ENCODE peak calls at places on chromosomes 3 and 15, in five cellular contexts. I is lower lobe of right lung, Q is cerebellar cortex, T is cardiac fibroblast, C is sigmoid colon. L is an unnamed sample.

GRCh38 chr3:16326724-16327349 is 61.8 kb downstream of the OXNAD1 start:
- DNase-seq in T (no peak), C (no peak), I (no peak), Q (no peak), L (no peak)

GRCh38 chr15:80242802-80243201 is 9.2 kb downstream of the CTXND1 start:
- DNase-seq in C (no peak), Q (no peak), T (no peak), I (no peak), L (no peak)

GRCh38 chr3:160557571-160557970 is 7.8 kb downstream of the KPNA4 start:
- DNase-seq in C (no peak), T (no peak), I (no peak), Q (no peak), L (no peak)

GRCh38 chr3:129890125-129890524 is 3.4 kb downstream of the TMCC1 start:
- DNase-seq in T (no peak), I (no peak), C (no peak), Q (no peak), L (peak; percentile 57)

GRCh38 chr3:81105761-81106160 is 655.7 kb downstream of the GBE1 start:
- DNase-seq in I (no peak), Q (no peak), T (peak; percentile 52), C (no peak), L (no peak)

GRCh38 chr3:141795719-141796435 is 32.7 kb downstream of the GRK7 start:
- DNase-seq in Q (no peak), T (peak; percentile 36), I (peak; percentile 86), C (peak; percentile 86), L (peak; percentile 10)

GRCh38 chr3:197298858-197299854 is 744 bp upstream of the DLG1 start:
- DNase-seq in I (peak; percentile 77), T (no peak), Q (peak; percentile 65), C (peak; percentile 68), L (peak; percentile 98)

GRCh38 chr15:51190424-51191068 is 95.8 kb upstream of the TNFAIP8L3 start:
- DNase-seq in T (no peak), Q (no peak), C (no peak), I (no peak), L (no peak)

GRCh38 chr3:53166781-53167291 is 5.8 kb downstream of the PRKCD start:
- DNase-seq in Q (peak; percentile 28), C (peak; percentile 78), T (peak; percentile 81), I (peak; percentile 85), L (no peak)

GRCh38 chr15:32670624-32671022 is 29.1 kb downstream of the SCG5 start:
- DNase-seq in T (no peak), Q (no peak), I (no peak), C (no peak), L (no peak)

GRCh38 chr15:101266034-101266433 is 11.3 kb downstream of the SELENOS start:
- DNase-seq in Q (no peak), I (no peak), T (peak; percentile 65), C (no peak), L (no peak)

GRCh38 chr15:74867562-74868458 is 5.4 kb downstream of the SCAMP2 start:
- DNase-seq in I (peak; percentile 72), C (no peak), T (no peak), Q (no peak), L (no peak)

GRCh38 chr3:196569003-196569516 is 600 bp downstream of the FBXO45 start:
- DNase-seq in Q (peak; percentile 34), I (peak; percentile 72), T (peak; percentile 39), C (peak; percentile 74), L (no peak)

GRCh38 chr3:1380926-1381646 is 288.3 kb downstream of the CNTN6 start:
- DNase-seq in Q (no peak), C (no peak), T (no peak), I (no peak), L (no peak)

GRCh38 chr15:29430831-29431230 is 161.2 kb upstream of the NSMCE3 start:
- DNase-seq in Q (no peak), T (no peak), C (no peak), I (no peak), L (no peak)

GRCh38 chr3:151766454-151766853 is 32.7 kb downstream of the AADACL2 start:
- DNase-seq in C (no peak), T (peak; percentile 78), I (no peak), Q (no peak), L (no peak)

GRCh38 chr3:17213102-17213501 is 328.3 kb downstream of the PLCL2 start:
- DNase-seq in Q (no peak), C (no peak), I (no peak), T (peak; percentile 66), L (no peak)

GRCh38 chr15:60525640-60526039 is 46.7 kb upstream of the ICE2 start:
- DNase-seq in I (no peak), C (no peak), Q (no peak), T (peak; percentile 35), L (no peak)

GRCh38 chr3:170301404-170301803 is 56.1 kb upstream of the SKIL start:
- DNase-seq in Q (no peak), C (no peak), I (no peak), T (peak; percentile 77), L (no peak)

GRCh38 chr3:194572131-194572789 is 61.0 kb downstream of the TMEM44 start:
- DNase-seq in T (peak; percentile 99), Q (no peak), C (peak; percentile 77), I (no peak), L (no peak)

GRCh38 chr15:50183112-50183794 is 1.3 kb downstream of the SLC27A2 start:
- DNase-seq in T (no peak), C (no peak), Q (no peak), I (no peak), L (no peak)

GRCh38 chr3:101984356-101984755 is 135.0 kb downstream of the NFKBIZ start:
- DNase-seq in T (no peak), Q (no peak), I (no peak), C (no peak), L (no peak)

GRCh38 chr15:65344909-65345275 is 32.9 kb downstream of the IGDCC3 start:
- DNase-seq in T (peak; percentile 5), C (no peak), I (no peak), Q (no peak), L (no peak)

GRCh38 chr3:62888180-62888579 is 13.0 kb upstream of the CADPS start:
- DNase-seq in I (no peak), T (no peak), C (no peak), Q (peak; percentile 68), L (peak; percentile 14)

GRCh38 chr3:59341441-59341840 is 291.6 kb upstream of the CFAP20DC start:
- DNase-seq in Q (peak; percentile 85), C (no peak), I (no peak), T (no peak), L (peak; percentile 9)

GRCh38 chr3:134373942-134374790 is at the start of gene AMOTL2:
- DNase-seq in I (peak; percentile 91), Q (peak; percentile 86), C (peak; percentile 95), T (peak; percentile 96), L (peak; percentile 51)

GRCh38 chr3:5061218-5061569 is 60.9 kb upstream of the ARL8B start:
- DNase-seq in I (no peak), C (no peak), Q (no peak), T (no peak), L (no peak)

GRCh38 chr15:85533949-85534543 is 153.6 kb downstream of the AKAP13 start:
- DNase-seq in T (no peak), C (no peak), Q (no peak), I (no peak), L (no peak)

GRCh38 chr15:62977952-62978811 is 64.4 kb upstream of the TPM1 start:
- DNase-seq in C (no peak), I (no peak), T (peak; percentile 89), Q (peak; percentile 29), L (no peak)

GRCh38 chr15:69395460-69395859 is 18.7 kb upstream of the KIF23 start:
- DNase-seq in Q (no peak), I (no peak), C (no peak), T (no peak), L (no peak)

GRCh38 chr3:50340404-50341329 is at the start of gene RASSF1:
- DNase-seq in C (peak; percentile 92), Q (peak; percentile 31), T (peak; percentile 64), I (peak; percentile 89), L (no peak)

GRCh38 chr3:52069891-52070290 is 13.5 kb upstream of the DUSP7 start:
- DNase-seq in T (no peak), I (no peak), Q (peak; percentile 67), C (no peak), L (no peak)

GRCh38 chr15:30791239-30791638 is 112.5 kb upstream of the FAN1 start:
- DNase-seq in Q (no peak), T (peak; percentile 46), C (no peak), I (no peak), L (no peak)

GRCh38 chr15:44735482-44736260 is 657 bp upstream of the TRIM69 start:
- DNase-seq in I (no peak), T (peak; percentile 63), Q (no peak), C (peak; percentile 69), L (no peak)

GRCh38 chr3:191269289-191270085 is 59.7 kb upstream of the CCDC50 start:
- DNase-seq in I (no peak), T (no peak), C (no peak), Q (no peak), L (no peak)

L was measured in NCI-H510A treated with DMSO at 0.1 percent for 48 hours.